ENCODE peak calls at places on chromosomes 7 and 10, in five cellular contexts. One of them, this sample, is unnamed.

GRCh38 chr10:16845248-16845647 is 28.0 kb upstream of the RSU1 start:
- DNase-seq in stimulated activated naive B cell treated with anti-CD40 and anti-IgM and Interleukin-4, amounts not matched to agents 10 μg/mL and 1 μg/mL and 100 μg/mL, for 72 hours: no peak
- DNase-seq in globus pallidus: no peak
- DNase-seq in lower lobe of right lung: no peak
- DNase-seq in iris pigment epithelial cell: peak
- DNase-seq in this sample: no peak

GRCh38 chr10:124724279-124725027 is 19.7 kb downstream of the FAM53B start:
- DNase-seq in stimulated activated naive B cell treated with anti-CD40 and anti-IgM and Interleukin-4, amounts not matched to agents 10 μg/mL and 1 μg/mL and 100 μg/mL, for 72 hours: no peak
- DNase-seq in globus pallidus: peak
- DNase-seq in lower lobe of right lung: no peak
- DNase-seq in iris pigment epithelial cell: no peak
- DNase-seq in this sample: no peak

GRCh38 chr10:124690971-124691370 is 53.2 kb downstream of the FAM53B start:
- DNase-seq in stimulated activated naive B cell treated with anti-CD40 and anti-IgM and Interleukin-4, amounts not matched to agents 10 μg/mL and 1 μg/mL and 100 μg/mL, for 72 hours: no peak
- DNase-seq in globus pallidus: no peak
- DNase-seq in lower lobe of right lung: no peak
- DNase-seq in iris pigment epithelial cell: no peak
- DNase-seq in this sample: no peak

GRCh38 chr7:101507327-101507726 is 121.8 kb downstream of the MYL10 start:
- DNase-seq in stimulated activated naive B cell treated with anti-CD40 and anti-IgM and Interleukin-4, amounts not matched to agents 10 μg/mL and 1 μg/mL and 100 μg/mL, for 72 hours: no peak
- DNase-seq in globus pallidus: no peak
- DNase-seq in lower lobe of right lung: no peak
- DNase-seq in iris pigment epithelial cell: no peak
- DNase-seq in this sample: no peak

GRCh38 chr10:48322017-48322416 is 15.5 kb downstream of the MAPK8 start:
- DNase-seq in stimulated activated naive B cell treated with anti-CD40 and anti-IgM and Interleukin-4, amounts not matched to agents 10 μg/mL and 1 μg/mL and 100 μg/mL, for 72 hours: no peak
- DNase-seq in globus pallidus: no peak
- DNase-seq in lower lobe of right lung: no peak
- DNase-seq in iris pigment epithelial cell: no peak
- DNase-seq in this sample: no peak

GRCh38 chr10:113087082-113088029 is 137.3 kb downstream of the TCF7L2 start:
- DNase-seq in stimulated activated naive B cell treated with anti-CD40 and anti-IgM and Interleukin-4, amounts not matched to agents 10 μg/mL and 1 μg/mL and 100 μg/mL, for 72 hours: no peak
- DNase-seq in globus pallidus: no peak
- DNase-seq in lower lobe of right lung: peak
- DNase-seq in iris pigment epithelial cell: peak
- DNase-seq in this sample: peak

GRCh38 chr10:122279725-122280141 is 8.6 kb downstream of the BTBD16 start:
- DNase-seq in stimulated activated naive B cell treated with anti-CD40 and anti-IgM and Interleukin-4, amounts not matched to agents 10 μg/mL and 1 μg/mL and 100 μg/mL, for 72 hours: no peak
- DNase-seq in globus pallidus: peak
- DNase-seq in lower lobe of right lung: no peak
- DNase-seq in iris pigment epithelial cell: peak
- DNase-seq in this sample: peak

GRCh38 chr7:16062269-16062668 is 359.1 kb downstream of the CRPPA start:
- DNase-seq in stimulated activated naive B cell treated with anti-CD40 and anti-IgM and Interleukin-4, amounts not matched to agents 10 μg/mL and 1 μg/mL and 100 μg/mL, for 72 hours: no peak
- DNase-seq in globus pallidus: no peak
- DNase-seq in lower lobe of right lung: no peak
- DNase-seq in iris pigment epithelial cell: peak
- DNase-seq in this sample: no peak

GRCh38 chr7:122304996-122305421 is 459 bp upstream of the FEZF1 start:
- DNase-seq in stimulated activated naive B cell treated with anti-CD40 and anti-IgM and Interleukin-4, amounts not matched to agents 10 μg/mL and 1 μg/mL and 100 μg/mL, for 72 hours: no peak
- DNase-seq in globus pallidus: no peak
- DNase-seq in lower lobe of right lung: no peak
- DNase-seq in iris pigment epithelial cell: no peak
- DNase-seq in this sample: no peak

GRCh38 chr10:86385806-86386205 is 19.2 kb upstream of the GRID1 start:
- DNase-seq in stimulated activated naive B cell treated with anti-CD40 and anti-IgM and Interleukin-4, amounts not matched to agents 10 μg/mL and 1 μg/mL and 100 μg/mL, for 72 hours: no peak
- DNase-seq in globus pallidus: no peak
- DNase-seq in lower lobe of right lung: no peak
- DNase-seq in iris pigment epithelial cell: no peak
- DNase-seq in this sample: no peak

GRCh38 chr10:24873281-24873683 is 79.1 kb downstream of the PRTFDC1 start:
- DNase-seq in stimulated activated naive B cell treated with anti-CD40 and anti-IgM and Interleukin-4, amounts not matched to agents 10 μg/mL and 1 μg/mL and 100 μg/mL, for 72 hours: no peak
- DNase-seq in globus pallidus: peak
- DNase-seq in lower lobe of right lung: no peak
- DNase-seq in iris pigment epithelial cell: peak
- DNase-seq in this sample: no peak

GRCh38 chr7:20172736-20173334 is 44.3 kb downstream of the MACC1 start:
- DNase-seq in stimulated activated naive B cell treated with anti-CD40 and anti-IgM and Interleukin-4, amounts not matched to agents 10 μg/mL and 1 μg/mL and 100 μg/mL, for 72 hours: peak
- DNase-seq in globus pallidus: no peak
- DNase-seq in lower lobe of right lung: peak
- DNase-seq in iris pigment epithelial cell: peak
- DNase-seq in this sample: peak

GRCh38 chr10:79390551-79391229 is 43.4 kb downstream of the PPIF start:
- DNase-seq in stimulated activated naive B cell treated with anti-CD40 and anti-IgM and Interleukin-4, amounts not matched to agents 10 μg/mL and 1 μg/mL and 100 μg/mL, for 72 hours: no peak
- DNase-seq in globus pallidus: no peak
- DNase-seq in lower lobe of right lung: peak
- DNase-seq in iris pigment epithelial cell: no peak
- DNase-seq in this sample: no peak

This sample was measured in BE2C.